ENCODE peak calls at places on chromosomes 4 and X, in four cellular contexts. One of them, this sample, is unnamed.

GRCh38 chrX:135591871-135592270 is 71.4 kb downstream of the INTS6L start:
- DNase-seq in neural progenitor cell: no peak
- DNase-seq in PC-3: peak
- DNase-seq in endothelial cell of umbilical vein: no peak
- DNase-seq in this sample: no peak

GRCh38 chr4:8900588-8900987 is 28.9 kb upstream of the HMX1 start:
- DNase-seq in neural progenitor cell: no peak
- DNase-seq in PC-3: no peak
- DNase-seq in endothelial cell of umbilical vein: no peak
- DNase-seq in this sample: no peak

GRCh38 chr4:54226399-54227260 is 2.5 kb upstream of the PDGFRA start:
- DNase-seq in neural progenitor cell: peak
- DNase-seq in PC-3: no peak
- DNase-seq in endothelial cell of umbilical vein: no peak
- DNase-seq in this sample: peak

GRCh38 chr4:7960790-7961655 is 21.4 kb upstream of the AFAP1 start:
- DNase-seq in neural progenitor cell: no peak
- DNase-seq in PC-3: peak
- DNase-seq in endothelial cell of umbilical vein: peak
- DNase-seq in this sample: peak

GRCh38 chr4:7195546-7196282 is 3.4 kb downstream of the SORCS2 start:
- DNase-seq in neural progenitor cell: no peak
- DNase-seq in PC-3: no peak
- DNase-seq in endothelial cell of umbilical vein: no peak
- DNase-seq in this sample: no peak

GRCh38 chr4:25448379-25449109 is 71.5 kb downstream of the ANAPC4 start:
- DNase-seq in neural progenitor cell: peak
- DNase-seq in PC-3: no peak
- DNase-seq in endothelial cell of umbilical vein: peak
- DNase-seq in this sample: no peak

GRCh38 chr4:74123065-74123728 is 24.2 kb upstream of the CXCL2 start:
- DNase-seq in neural progenitor cell: no peak
- DNase-seq in PC-3: peak
- DNase-seq in endothelial cell of umbilical vein: no peak
- DNase-seq in this sample: peak

GRCh38 chrX:10470009-10470408 is 150.4 kb downstream of the MID1 start:
- DNase-seq in neural progenitor cell: no peak
- DNase-seq in PC-3: peak
- DNase-seq in endothelial cell of umbilical vein: no peak
- DNase-seq in this sample: no peak

GRCh38 chrX:44017726-44018125 is 44.5 kb upstream of the NDP start:
- DNase-seq in neural progenitor cell: no peak
- DNase-seq in PC-3: no peak
- DNase-seq in endothelial cell of umbilical vein: no peak
- DNase-seq in this sample: peak

GRCh38 chr4:26905172-26905571 is 44.5 kb downstream of the STIM2 start:
- DNase-seq in neural progenitor cell: no peak
- DNase-seq in PC-3: no peak
- DNase-seq in endothelial cell of umbilical vein: no peak
- DNase-seq in this sample: no peak

GRCh38 chr4:76198411-76199237 is 15.0 kb downstream of the SCARB2 start:
- DNase-seq in neural progenitor cell: peak
- DNase-seq in PC-3: peak
- DNase-seq in endothelial cell of umbilical vein: peak
- DNase-seq in this sample: peak

GRCh38 chr4:185504098-185505047 is 30.9 kb downstream of the PDLIM3 start:
- DNase-seq in neural progenitor cell: no peak
- DNase-seq in PC-3: peak
- DNase-seq in endothelial cell of umbilical vein: no peak
- DNase-seq in this sample: no peak

GRCh38 chr4:164215113-164215741 is 538.7 kb upstream of the SMIM31 start:
- DNase-seq in neural progenitor cell: no peak
- DNase-seq in PC-3: no peak
- DNase-seq in endothelial cell of umbilical vein: no peak
- DNase-seq in this sample: no peak

GRCh38 chr4:174156239-174156826 is 127.1 kb downstream of the FBXO8 start:
- DNase-seq in neural progenitor cell: peak
- DNase-seq in PC-3: peak
- DNase-seq in endothelial cell of umbilical vein: peak
- DNase-seq in this sample: peak

GRCh38 chr4:21790437-21791029 is 158.0 kb downstream of the KCNIP4 start:
- DNase-seq in neural progenitor cell: peak
- DNase-seq in PC-3: peak
- DNase-seq in endothelial cell of umbilical vein: peak
- DNase-seq in this sample: peak

GRCh38 chr4:87975466-87975865 is at the start of gene SPP1:
- DNase-seq in neural progenitor cell: peak
- DNase-seq in PC-3: no peak
- DNase-seq in endothelial cell of umbilical vein: no peak
- DNase-seq in this sample: peak

GRCh38 chr4:118280501-118281218 is 72.1 kb downstream of the PRSS12 start:
- DNase-seq in neural progenitor cell: peak
- DNase-seq in PC-3: peak
- DNase-seq in endothelial cell of umbilical vein: peak
- DNase-seq in this sample: peak

GRCh38 chrX:12753366-12753765 is 37.8 kb upstream of the PRPS2 start:
- DNase-seq in neural progenitor cell: no peak
- DNase-seq in PC-3: no peak
- DNase-seq in endothelial cell of umbilical vein: no peak
- DNase-seq in this sample: no peak

GRCh38 chr4:80029364-80029763 is 43.7 kb downstream of the ANTXR2 start:
- DNase-seq in neural progenitor cell: no peak
- DNase-seq in PC-3: no peak
- DNase-seq in endothelial cell of umbilical vein: no peak
- DNase-seq in this sample: no peak

GRCh38 chr4:6263541-6264540 is 5.8 kb upstream of the WFS1 start:
- DNase-seq in neural progenitor cell: peak
- DNase-seq in PC-3: peak
- DNase-seq in endothelial cell of umbilical vein: peak
- DNase-seq in this sample: peak

GRCh38 chrX:54166915-54167314 is 16.1 kb downstream of the FAM120C start:
- DNase-seq in neural progenitor cell: no peak
- DNase-seq in PC-3: no peak
- DNase-seq in endothelial cell of umbilical vein: no peak
- DNase-seq in this sample: no peak

GRCh38 chr4:7590205-7590604 is 155.5 kb upstream of the PSAPL1 start:
- DNase-seq in neural progenitor cell: no peak
- DNase-seq in PC-3: peak
- DNase-seq in endothelial cell of umbilical vein: no peak
- DNase-seq in this sample: no peak

GRCh38 chrX:13396887-13397286 is 77.0 kb upstream of the ATXN3L start:
- DNase-seq in neural progenitor cell: no peak
- DNase-seq in PC-3: peak
- DNase-seq in endothelial cell of umbilical vein: peak
- DNase-seq in this sample: no peak

GRCh38 chr4:113446019-113446418 is 315.5 kb downstream of the CAMK2D start:
- DNase-seq in neural progenitor cell: peak
- DNase-seq in PC-3: peak
- DNase-seq in endothelial cell of umbilical vein: peak
- DNase-seq in this sample: no peak

GRCh38 chr4:156347412-156348075 is 393.9 kb upstream of the CTSO start:
- DNase-seq in neural progenitor cell: no peak
- DNase-seq in PC-3: peak
- DNase-seq in endothelial cell of umbilical vein: no peak
- DNase-seq in this sample: peak

GRCh38 chrX:53284684-53285447 is 3.5 kb upstream of the IQSEC2 start:
- DNase-seq in neural progenitor cell: peak
- DNase-seq in PC-3: peak
- DNase-seq in endothelial cell of umbilical vein: peak
- DNase-seq in this sample: peak

GRCh38 chr4:74932010-74932409 is 906 bp upstream of the PARM1 start:
- DNase-seq in neural progenitor cell: no peak
- DNase-seq in PC-3: no peak
- DNase-seq in endothelial cell of umbilical vein: no peak
- DNase-seq in this sample: no peak

GRCh38 chr4:71287305-71287704 is 51.5 kb upstream of the SLC4A4 start:
- DNase-seq in neural progenitor cell: no peak
- DNase-seq in PC-3: peak
- DNase-seq in endothelial cell of umbilical vein: no peak
- DNase-seq in this sample: no peak

GRCh38 chrX:397575-397974 is 10.9 kb upstream of the PPP2R3B start:
- DNase-seq in neural progenitor cell: peak
- DNase-seq in PC-3: no peak
- DNase-seq in endothelial cell of umbilical vein: peak
- DNase-seq in this sample: peak

GRCh38 chr4:46937493-46937892 is 28.4 kb upstream of the COX7B2 start:
- DNase-seq in neural progenitor cell: no peak
- DNase-seq in PC-3: peak
- DNase-seq in endothelial cell of umbilical vein: peak
- DNase-seq in this sample: no peak

GRCh38 chr4:150462743-150463142 is 119.2 kb upstream of the MAB21L2 start:
- DNase-seq in neural progenitor cell: no peak
- DNase-seq in PC-3: peak
- DNase-seq in endothelial cell of umbilical vein: no peak
- DNase-seq in this sample: no peak

GRCh38 chr4:145732416-145732815 is 52.5 kb downstream of the C4orf51 start:
- DNase-seq in neural progenitor cell: no peak
- DNase-seq in PC-3: peak
- DNase-seq in endothelial cell of umbilical vein: no peak
- DNase-seq in this sample: no peak

GRCh38 chr4:4594531-4594930 is 52.7 kb upstream of the STX18 start:
- DNase-seq in neural progenitor cell: no peak
- DNase-seq in PC-3: no peak
- DNase-seq in endothelial cell of umbilical vein: no peak
- DNase-seq in this sample: no peak

GRCh38 chr4:40422309-40422708 is 87.2 kb downstream of the CHRNA9 start:
- DNase-seq in neural progenitor cell: no peak
- DNase-seq in PC-3: no peak
- DNase-seq in endothelial cell of umbilical vein: no peak
- DNase-seq in this sample: no peak

GRCh38 chr4:57612279-57612678 is 502.1 kb upstream of the IGFBP7 start:
- DNase-seq in neural progenitor cell: no peak
- DNase-seq in PC-3: peak
- DNase-seq in endothelial cell of umbilical vein: no peak
- DNase-seq in this sample: peak

GRCh38 chr4:185201983-185202962 is 1.5 kb downstream of the CFAP97 start:
- DNase-seq in neural progenitor cell: peak
- DNase-seq in PC-3: no peak
- DNase-seq in endothelial cell of umbilical vein: peak
- DNase-seq in this sample: no peak

GRCh38 chr4:152735302-152735917 is 44.1 kb downstream of the TIGD4 start:
- DNase-seq in neural progenitor cell: peak
- DNase-seq in PC-3: peak
- DNase-seq in endothelial cell of umbilical vein: peak
- DNase-seq in this sample: peak

GRCh38 chr4:3780347-3781171 is 14.4 kb downstream of the ADRA2C start:
- DNase-seq in neural progenitor cell: no peak
- DNase-seq in PC-3: no peak
- DNase-seq in endothelial cell of umbilical vein: no peak
- DNase-seq in this sample: peak

GRCh38 chr4:77010841-77011354 is 61.3 kb downstream of the SEPTIN11 start:
- DNase-seq in neural progenitor cell: no peak
- DNase-seq in PC-3: peak
- DNase-seq in endothelial cell of umbilical vein: peak
- DNase-seq in this sample: no peak

GRCh38 chr4:177562163-177562562 is 119.9 kb upstream of the AGA start:
- DNase-seq in neural progenitor cell: no peak
- DNase-seq in PC-3: no peak
- DNase-seq in endothelial cell of umbilical vein: no peak
- DNase-seq in this sample: no peak

GRCh38 chr4:177557416-177557815 is 115.2 kb upstream of the AGA start:
- DNase-seq in neural progenitor cell: no peak
- DNase-seq in PC-3: no peak
- DNase-seq in endothelial cell of umbilical vein: no peak
- DNase-seq in this sample: no peak

GRCh38 chr4:177562859-177563258 is 120.6 kb upstream of the AGA start:
- DNase-seq in neural progenitor cell: no peak
- DNase-seq in PC-3: peak
- DNase-seq in endothelial cell of umbilical vein: no peak
- DNase-seq in this sample: no peak

GRCh38 chr4:177554966-177555574 is 112.8 kb upstream of the AGA start:
- DNase-seq in neural progenitor cell: peak
- DNase-seq in PC-3: peak
- DNase-seq in endothelial cell of umbilical vein: peak
- DNase-seq in this sample: peak

GRCh38 chr4:177558995-177559394 is 116.8 kb upstream of the AGA start:
- DNase-seq in neural progenitor cell: peak
- DNase-seq in PC-3: no peak
- DNase-seq in endothelial cell of umbilical vein: no peak
- DNase-seq in this sample: no peak
- TF ChIP-seq EZH2 in neural progenitor cell: no peak
- TF ChIP-seq EZH2 in PC-3: no peak
- TF ChIP-seq EZH2 in endothelial cell of umbilical vein: no peak
- TF ChIP-seq EZH2 in this sample: no peak

DNA sequence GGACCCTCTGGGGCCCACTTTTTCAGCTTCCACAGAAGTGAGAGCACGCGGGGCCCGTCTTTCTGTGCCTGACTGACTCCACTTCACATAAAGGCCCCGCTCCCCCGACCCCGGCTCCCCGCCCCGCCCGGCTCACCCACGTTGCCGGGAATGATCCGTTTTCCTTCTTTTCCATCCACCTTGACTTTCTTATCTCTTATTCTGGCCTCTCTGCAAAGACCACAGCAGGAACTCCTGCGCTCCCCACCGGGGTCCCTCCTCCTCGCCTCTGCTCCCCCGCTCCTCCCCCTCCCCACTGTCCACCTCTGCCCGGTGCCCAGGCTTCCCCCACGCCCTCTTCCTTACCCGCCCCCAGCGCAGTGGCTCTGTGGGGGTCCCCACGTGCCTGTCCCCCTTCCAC is 54.2 kb upstream of the CLDN24 start:
- DNase-seq in neural progenitor cell: no peak
- DNase-seq in PC-3: no peak
- DNase-seq in endothelial cell of umbilical vein: no peak
- DNase-seq in this sample: no peak
- TF ChIP-seq EZH2 in neural progenitor cell: no peak
- TF ChIP-seq EZH2 in PC-3: no peak
- TF ChIP-seq EZH2 in endothelial cell of umbilical vein: no peak
- TF ChIP-seq EZH2 in this sample: no peak

GRCh38 chrX:137033774-137034507 is at the start of gene GPR101:
- DNase-seq in neural progenitor cell: peak
- DNase-seq in PC-3: no peak
- DNase-seq in endothelial cell of umbilical vein: no peak
- DNase-seq in this sample: peak
- TF ChIP-seq EZH2 in neural progenitor cell: peak
- TF ChIP-seq EZH2 in PC-3: no peak
- TF ChIP-seq EZH2 in endothelial cell of umbilical vein: peak
- TF ChIP-seq EZH2 in this sample: no peak

GRCh38 chr4:81214518-81215218 is 354 bp downstream of the PRKG2 start:
- DNase-seq in neural progenitor cell: peak
- DNase-seq in PC-3: no peak
- DNase-seq in endothelial cell of umbilical vein: no peak
- DNase-seq in this sample: peak
- TF ChIP-seq EZH2 in neural progenitor cell: peak
- TF ChIP-seq EZH2 in PC-3: peak
- TF ChIP-seq EZH2 in endothelial cell of umbilical vein: no peak
- TF ChIP-seq EZH2 in this sample: peak

This sample was measured in hepatocyte.